ENCODE peak calls at places on chromosome 11, in five cellular contexts. One of them, this sample, is unnamed. For H3K36me3, the result is how much of the 10 kb centered on the place peaks cover.

GRCh38 chr11:102280237-102280833 is 36.9 kb upstream of the BIRC3 start:
- DNase-seq in HepG2: peak
- DNase-seq in upper lobe of right lung: no peak
- DNase-seq in Peyer's patch: no peak
- DNase-seq in MM.1S: no peak
- DNase-seq in this sample: no peak

GRCh38 chr11:117438371-117439000 is 110.8 kb downstream of the CEP164 start:
- DNase-seq in HepG2: no peak
- DNase-seq in upper lobe of right lung: no peak
- DNase-seq in Peyer's patch: no peak
- DNase-seq in MM.1S: no peak
- DNase-seq in this sample: no peak

GRCh38 chr11:96246718-96247540 is 96.1 kb downstream of the MAML2 start:
- DNase-seq in HepG2: peak
- DNase-seq in upper lobe of right lung: no peak
- DNase-seq in Peyer's patch: no peak
- DNase-seq in MM.1S: no peak
- DNase-seq in this sample: no peak

GRCh38 chr11:93849201-93849600 is 1.2 kb downstream of the VSTM5 start:
- DNase-seq in HepG2: no peak
- DNase-seq in upper lobe of right lung: no peak
- DNase-seq in Peyer's patch: no peak
- DNase-seq in MM.1S: no peak
- DNase-seq in this sample: no peak

GRCh38 chr11:97364047-97364446 is 974.2 kb downstream of the JRKL start:
- DNase-seq in HepG2: no peak
- DNase-seq in upper lobe of right lung: no peak
- DNase-seq in Peyer's patch: no peak
- DNase-seq in MM.1S: peak
- DNase-seq in this sample: no peak

GRCh38 chr11:19903620-19904069 is 191.0 kb downstream of the NAV2 start:
- DNase-seq in HepG2: peak
- DNase-seq in upper lobe of right lung: no peak
- DNase-seq in Peyer's patch: peak
- DNase-seq in MM.1S: peak
- DNase-seq in this sample: peak

GRCh38 chr11:73228268-73229134 is 10.4 kb downstream of the P2RY2 start:
- DNase-seq in HepG2: no peak
- DNase-seq in upper lobe of right lung: peak
- DNase-seq in Peyer's patch: peak
- DNase-seq in MM.1S: no peak
- DNase-seq in this sample: no peak

GRCh38 chr11:32817843-32818183 is 11.9 kb upstream of the PRRG4 start:
- DNase-seq in HepG2: no peak
- DNase-seq in upper lobe of right lung: no peak
- DNase-seq in Peyer's patch: no peak
- DNase-seq in MM.1S: no peak
- DNase-seq in this sample: no peak

GRCh38 chr11:102401905-102402304 is 50.7 kb downstream of the TMEM123 start:
- DNase-seq in HepG2: no peak
- DNase-seq in upper lobe of right lung: no peak
- DNase-seq in Peyer's patch: no peak
- DNase-seq in MM.1S: no peak
- DNase-seq in this sample: no peak

GRCh38 chr11:134046681-134047449 is 22.0 kb upstream of the JAM3 start:
- DNase-seq in HepG2: no peak
- DNase-seq in upper lobe of right lung: peak
- DNase-seq in Peyer's patch: no peak
- DNase-seq in MM.1S: no peak
- DNase-seq in this sample: no peak

GRCh38 chr11:134043821-134044420 is 25.0 kb upstream of the JAM3 start:
- DNase-seq in HepG2: no peak
- DNase-seq in upper lobe of right lung: peak
- DNase-seq in Peyer's patch: no peak
- DNase-seq in MM.1S: no peak
- DNase-seq in this sample: no peak

GRCh38 chr11:134045799-134046635 is 22.9 kb upstream of the JAM3 start:
- DNase-seq in HepG2: no peak
- DNase-seq in upper lobe of right lung: peak
- DNase-seq in Peyer's patch: no peak
- DNase-seq in MM.1S: no peak
- DNase-seq in this sample: peak

GRCh38 chr11:134041791-134042696 is 26.8 kb upstream of the JAM3 start:
- DNase-seq in HepG2: no peak
- DNase-seq in upper lobe of right lung: no peak
- DNase-seq in Peyer's patch: no peak
- DNase-seq in MM.1S: no peak
- DNase-seq in this sample: peak

DNA sequence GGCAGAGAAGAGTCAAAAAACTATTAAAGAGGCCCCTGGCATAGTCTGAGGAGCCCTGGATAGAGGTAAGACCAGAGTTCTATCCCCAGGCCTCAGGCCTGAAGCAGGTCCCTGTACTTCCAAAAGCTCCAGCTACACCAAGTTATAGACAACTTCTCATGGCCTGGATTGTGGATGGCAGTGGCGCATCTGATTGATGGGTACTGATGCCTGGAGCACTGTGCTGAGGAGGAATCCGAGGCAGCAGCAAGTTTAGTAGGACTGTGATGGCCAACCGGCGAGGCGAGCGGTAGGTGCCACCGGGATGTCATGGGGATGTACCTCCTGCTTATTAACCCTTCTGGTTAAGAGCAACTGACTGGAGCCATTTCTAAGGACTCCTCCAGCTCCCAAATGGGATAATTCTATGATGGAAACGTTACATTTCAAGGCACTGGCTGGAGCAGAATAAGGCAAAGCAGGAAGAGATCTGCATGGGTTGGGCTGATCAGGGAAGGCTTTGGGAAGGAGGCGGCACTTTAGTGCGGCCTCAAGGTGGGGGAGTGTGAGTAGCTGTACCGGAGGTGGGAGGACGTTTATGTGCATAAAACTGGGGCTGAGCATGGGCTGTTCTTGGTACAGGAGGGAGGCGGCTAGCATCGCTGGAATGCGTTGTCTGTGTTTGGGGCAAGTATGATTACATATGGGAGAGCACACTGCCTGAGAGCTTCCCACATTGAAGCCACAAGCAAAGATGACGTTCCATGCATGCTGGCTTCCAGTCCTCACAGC is 24.2 kb upstream of the JAM3 start:
- DNase-seq in HepG2: no peak
- DNase-seq in upper lobe of right lung: peak
- DNase-seq in Peyer's patch: no peak
- DNase-seq in MM.1S: no peak
- DNase-seq in this sample: no peak
- H3K27ac ChIP-seq in HepG2: no peak
- H3K27ac ChIP-seq in upper lobe of right lung: no peak
- H3K27ac ChIP-seq in Peyer's patch: no peak
- H3K27ac ChIP-seq in MM.1S: no peak
- H3K27ac ChIP-seq in this sample: no peak

GRCh38 chr11:46541593-46542371 is 52.0 kb downstream of the AMBRA1 start:
- DNase-seq in HepG2: no peak
- DNase-seq in upper lobe of right lung: peak
- DNase-seq in Peyer's patch: peak
- DNase-seq in MM.1S: no peak
- DNase-seq in this sample: no peak
- TF ChIP-seq CTCF in HepG2: peak
- TF ChIP-seq CTCF in upper lobe of right lung: no peak
- TF ChIP-seq CTCF in Peyer's patch: no peak
- TF ChIP-seq CTCF in MM.1S: no peak
- TF ChIP-seq CTCF in this sample: peak

DNA sequence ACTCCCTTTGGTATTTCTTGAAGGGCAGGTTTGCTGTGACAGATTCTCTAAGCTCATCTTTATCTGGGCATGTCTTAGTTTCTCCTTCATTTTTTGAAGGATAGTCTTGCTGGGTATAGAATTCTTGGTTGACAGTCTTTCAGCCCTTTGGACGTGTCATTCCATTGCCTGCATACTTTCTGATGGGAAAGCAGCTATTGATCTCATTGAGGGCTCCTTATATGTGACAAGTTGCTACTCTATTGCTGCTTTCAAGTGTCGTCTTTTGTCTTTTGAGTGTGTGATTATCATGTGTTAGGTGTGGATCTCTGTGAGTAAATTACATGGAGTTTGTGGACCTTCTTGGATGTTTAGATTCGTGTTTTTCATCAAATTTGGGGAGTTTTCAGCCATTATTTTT is 21.9 kb downstream of the IGHMBP2 start:
- DNase-seq in HepG2: no peak
- DNase-seq in upper lobe of right lung: no peak
- DNase-seq in Peyer's patch: no peak
- DNase-seq in MM.1S: no peak
- DNase-seq in this sample: no peak
- H3K36me3 ChIP-seq in HepG2: half or more
- H3K36me3 ChIP-seq in upper lobe of right lung: half or more
- H3K36me3 ChIP-seq in Peyer's patch: under half
- H3K36me3 ChIP-seq in MM.1S: under half
- H3K36me3 ChIP-seq in this sample: half or more

GRCh38 chr11:61488651-61489291 is 19.8 kb upstream of the LRRC10B start:
- DNase-seq in HepG2: peak
- DNase-seq in upper lobe of right lung: no peak
- DNase-seq in Peyer's patch: peak
- DNase-seq in MM.1S: no peak
- DNase-seq in this sample: peak

GRCh38 chr11:61487342-61488025 is 21.1 kb upstream of the LRRC10B start:
- DNase-seq in HepG2: no peak
- DNase-seq in upper lobe of right lung: no peak
- DNase-seq in Peyer's patch: no peak
- DNase-seq in MM.1S: no peak
- DNase-seq in this sample: no peak

GRCh38 chr11:61486779-61487178 is 21.8 kb upstream of the LRRC10B start:
- DNase-seq in HepG2: no peak
- DNase-seq in upper lobe of right lung: no peak
- DNase-seq in Peyer's patch: no peak
- DNase-seq in MM.1S: no peak
- DNase-seq in this sample: no peak

GRCh38 chr11:61491736-61492395 is 16.7 kb upstream of the LRRC10B start:
- DNase-seq in HepG2: no peak
- DNase-seq in upper lobe of right lung: peak
- DNase-seq in Peyer's patch: no peak
- DNase-seq in MM.1S: no peak
- DNase-seq in this sample: no peak

GRCh38 chr11:61489833-61490585 is 18.5 kb upstream of the LRRC10B start:
- DNase-seq in HepG2: peak
- DNase-seq in upper lobe of right lung: no peak
- DNase-seq in Peyer's patch: no peak
- DNase-seq in MM.1S: no peak
- DNase-seq in this sample: peak
- H3K27ac ChIP-seq in HepG2: no peak
- H3K27ac ChIP-seq in upper lobe of right lung: no peak
- H3K27ac ChIP-seq in Peyer's patch: no peak
- H3K27ac ChIP-seq in MM.1S: no peak
- H3K27ac ChIP-seq in this sample: no peak

GRCh38 chr11:64688534-64688982 is 34.4 kb downstream of the NRXN2 start:
- DNase-seq in HepG2: peak
- DNase-seq in upper lobe of right lung: peak
- DNase-seq in Peyer's patch: peak
- DNase-seq in MM.1S: peak
- DNase-seq in this sample: peak
- TF ChIP-seq CTCF in HepG2: peak
- TF ChIP-seq CTCF in upper lobe of right lung: peak
- TF ChIP-seq CTCF in Peyer's patch: peak
- TF ChIP-seq CTCF in MM.1S: peak
- TF ChIP-seq CTCF in this sample: peak

GRCh38 chr11:65119670-65119995 is 2.1 kb upstream of the ZNHIT2 start:
- DNase-seq in HepG2: no peak
- DNase-seq in upper lobe of right lung: no peak
- DNase-seq in Peyer's patch: peak
- DNase-seq in MM.1S: no peak
- DNase-seq in this sample: no peak

GRCh38 chr11:65124480-65125196 is 2.5 kb downstream of the MRPL49 start:
- DNase-seq in HepG2: no peak
- DNase-seq in upper lobe of right lung: peak
- DNase-seq in Peyer's patch: peak
- DNase-seq in MM.1S: no peak
- DNase-seq in this sample: no peak

GRCh38 chr11:65121447-65121864 is 478 bp downstream of the FAU start:
- DNase-seq in HepG2: no peak
- DNase-seq in upper lobe of right lung: peak
- DNase-seq in Peyer's patch: peak
- DNase-seq in MM.1S: peak
- DNase-seq in this sample: no peak

GRCh38 chr11:65120831-65121230 is 1.1 kb downstream of the FAU start:
- DNase-seq in HepG2: no peak
- DNase-seq in upper lobe of right lung: no peak
- DNase-seq in Peyer's patch: no peak
- DNase-seq in MM.1S: no peak
- DNase-seq in this sample: no peak

DNA sequence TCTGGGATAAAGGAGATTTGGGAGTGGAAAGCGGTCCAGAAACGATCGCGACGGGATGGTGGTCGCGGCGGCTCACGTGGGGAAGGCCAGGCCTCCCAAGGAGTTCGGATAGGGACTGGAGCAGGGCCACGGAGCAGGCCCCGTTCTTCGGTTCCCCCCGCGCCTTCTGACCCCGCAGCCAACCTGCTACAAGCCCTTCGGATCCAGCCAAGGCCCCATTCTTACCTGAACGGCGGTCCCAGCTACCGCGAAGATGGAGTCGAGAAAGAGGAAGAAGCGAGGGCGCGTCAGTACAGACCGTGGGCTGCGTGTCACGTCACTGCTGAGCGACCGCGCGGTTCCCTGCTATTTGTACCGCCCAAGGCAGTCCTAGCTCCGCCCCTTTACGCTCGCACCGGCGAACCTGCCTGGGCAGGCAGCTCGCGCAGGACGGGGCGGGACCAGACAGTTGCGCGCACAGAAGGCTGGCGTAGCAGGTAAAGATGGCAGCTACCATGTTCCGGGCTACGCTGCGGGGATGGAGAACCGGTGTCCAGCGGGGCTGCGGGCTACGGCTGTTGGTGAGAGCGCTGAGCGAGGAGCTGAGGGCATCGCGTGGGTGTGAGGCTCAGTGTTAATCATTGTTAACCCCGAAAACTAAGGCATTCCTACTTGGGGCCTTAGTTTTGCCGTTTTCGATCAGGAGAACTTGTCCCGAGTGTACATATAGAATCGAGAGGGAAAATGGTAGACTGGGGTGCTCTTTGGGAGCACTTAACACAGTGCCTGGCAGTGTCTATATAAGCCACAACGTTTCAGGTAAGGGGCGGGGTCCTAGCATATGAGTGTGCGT is at the start of the genes FAU and MRPL49:
- DNase-seq in HepG2: peak
- DNase-seq in upper lobe of right lung: peak
- DNase-seq in Peyer's patch: peak
- DNase-seq in MM.1S: peak
- DNase-seq in this sample: peak
- H3K36me3 ChIP-seq in HepG2: under half
- H3K36me3 ChIP-seq in upper lobe of right lung: half or more
- H3K36me3 ChIP-seq in Peyer's patch: under half
- H3K36me3 ChIP-seq in MM.1S: under half
- H3K36me3 ChIP-seq in this sample: half or more

This sample was measured in WERI-Rb-1.